ENCODE peak calls at places on chromosomes 12 and 14, in seven cellular contexts. P is RCC 7860, I is DMS153, T is KG1, A is heart left ventricle, Z is ELR, K is natural killer cell. S is an unnamed sample.

GRCh38 chr12:54420766-54421144 is 1.7 kb upstream of the ITGA5 start:
- DNase-seq in P (no peak), I (no peak), T (no peak), A (peak), Z (peak), K (no peak), S (no peak)

GRCh38 chr12:49925433-49926194 is 21.9 kb upstream of the FAIM2 start:
- DNase-seq in P (no peak), I (no peak), T (no peak), A (no peak), Z (no peak), K (no peak), S (no peak)

GRCh38 chr12:64665506-64665905 is 55.2 kb downstream of the RASSF3 start:
- DNase-seq in P (no peak), I (no peak), T (no peak), A (no peak), Z (no peak), K (no peak), S (peak)

GRCh38 chr12:51941669-51942455 is 9.6 kb upstream of the ACVR1B start:
- DNase-seq in P (no peak), I (peak), T (no peak), A (no peak), Z (no peak), K (no peak), S (no peak)

GRCh38 chr12:55760663-55761062 is 17.7 kb downstream of the GDF11 start:
- DNase-seq in P (no peak), I (no peak), T (no peak), A (no peak), Z (no peak), K (no peak), S (no peak)

GRCh38 chr14:57480044-57480443 is 13.6 kb downstream of the CCDC198 start:
- DNase-seq in P (peak), I (no peak), T (no peak), A (no peak), Z (no peak), K (no peak), S (no peak)

GRCh38 chr14:69560826-69561225 is 13.8 kb downstream of the CCDC177 start:
- DNase-seq in P (no peak), I (no peak), T (no peak), A (no peak), Z (no peak), K (no peak), S (no peak)

GRCh38 chr12:25692115-25693035 is 139.3 kb upstream of the LMNTD1 start:
- DNase-seq in P (no peak), I (no peak), T (no peak), A (no peak), Z (no peak), K (no peak), S (no peak)

GRCh38 chr14:60222820-60223219 is 26.2 kb upstream of the PPM1A start:
- DNase-seq in P (no peak), I (no peak), T (no peak), A (peak), Z (no peak), K (no peak), S (peak)